ENCODE peak calls at places on chromosomes 11 and 22, in four cellular contexts. F, W, G and I are unnamed samples.

GRCh38 chr11:110296226-110297081 is at the start of gene RDX:
- DNase-seq in F (peak), W (peak), G (peak), I (peak)

GRCh38 chr11:66363805-66364535 is 7.6 kb downstream of the SLC29A2 start:
- DNase-seq in F (peak), W (peak), G (no peak), I (no peak)

GRCh38 chr22:23984430-23984829 is 4.5 kb downstream of the GSTT2 start:
- DNase-seq in F (no peak), W (no peak), G (peak), I (no peak)

GRCh38 chr11:36312593-36312990 is 16.5 kb downstream of the PRR5L start:
- DNase-seq in F (no peak), W (no peak), G (peak), I (no peak)

GRCh38 chr11:97454988-97455387 is 1065.2 kb downstream of the JRKL start:
- DNase-seq in F (no peak), W (no peak), G (no peak), I (no peak)

GRCh38 chr22:44329179-44329796 is 16.5 kb upstream of the SHISAL1 start:
- DNase-seq in F (no peak), W (no peak), G (no peak), I (no peak)

GRCh38 chr11:34086554-34087278 is 18.7 kb upstream of the NAT10 start:
- DNase-seq in F (no peak), W (no peak), G (no peak), I (no peak)

GRCh38 chr22:23242473-23243001 is 62.2 kb downstream of the BCR start:
- DNase-seq in F (no peak), W (no peak), G (no peak), I (no peak)

GRCh38 chr11:77201991-77202841 is 74.2 kb downstream of the MYO7A start:
- DNase-seq in F (no peak), W (no peak), G (no peak), I (peak)

GRCh38 chr11:129992161-129992944 is 10.3 kb downstream of the PRDM10 start:
- DNase-seq in F (no peak), W (peak), G (peak), I (no peak)

GRCh38 chr11:118672865-118673264 is 6.6 kb downstream of the TREH start:
- DNase-seq in F (no peak), W (no peak), G (no peak), I (no peak)

GRCh38 chr11:57781529-57781943 is 19.9 kb downstream of the CTNND1 start:
- DNase-seq in F (no peak), W (peak), G (no peak), I (no peak)

GRCh38 chr11:34208266-34209135 is 103.1 kb downstream of the NAT10 start:
- DNase-seq in F (no peak), W (no peak), G (no peak), I (no peak)

GRCh38 chr22:27970596-27971220 is 51.7 kb upstream of the PITPNB start:
- DNase-seq in F (no peak), W (no peak), G (no peak), I (no peak)

GRCh38 chr11:105636496-105636895 is 26.6 kb downstream of the GRIA4 start:
- DNase-seq in F (no peak), W (no peak), G (no peak), I (no peak)

GRCh38 chr11:69172674-69173073 is 16.9 kb downstream of the SMIM38 start:
- DNase-seq in F (no peak), W (no peak), G (no peak), I (no peak)

GRCh38 chr22:31866918-31867317 is 77.4 kb upstream of the YWHAH start:
- DNase-seq in F (no peak), W (no peak), G (no peak), I (no peak)

GRCh38 chr22:49963647-49964026 is 3.1 kb downstream of the PIM3 start:
- DNase-seq in F (peak), W (peak), G (no peak), I (no peak)

GRCh38 chr11:34754171-34754823 is 133.4 kb downstream of the EHF start:
- DNase-seq in F (no peak), W (no peak), G (no peak), I (no peak)

GRCh38 chr22:22710719-22711531 is 66.5 kb downstream of the GGTLC2 start:
- DNase-seq in F (peak), W (peak), G (no peak), I (peak)

GRCh38 chr11:41431784-41432183 is 27.7 kb downstream of the LRRC4C start:
- DNase-seq in F (no peak), W (no peak), G (no peak), I (no peak)
- TF ChIP-seq CTCF in F (no peak), W (peak), G (no peak), I (peak)

GRCh38 chr22:47282851-47283250 is 520.4 kb downstream of the TBC1D22A start:
- DNase-seq in F (no peak), W (no peak), G (no peak), I (no peak)

GRCh38 chr22:47282366-47282765 is 519.9 kb downstream of the TBC1D22A start:
- DNase-seq in F (no peak), W (no peak), G (no peak), I (no peak)

GRCh38 chr22:47284360-47284759 is 521.9 kb downstream of the TBC1D22A start:
- DNase-seq in F (no peak), W (no peak), G (no peak), I (no peak)

GRCh38 chr22:47284822-47285221 is 522.4 kb downstream of the TBC1D22A start:
- DNase-seq in F (no peak), W (no peak), G (no peak), I (no peak)

DNA sequence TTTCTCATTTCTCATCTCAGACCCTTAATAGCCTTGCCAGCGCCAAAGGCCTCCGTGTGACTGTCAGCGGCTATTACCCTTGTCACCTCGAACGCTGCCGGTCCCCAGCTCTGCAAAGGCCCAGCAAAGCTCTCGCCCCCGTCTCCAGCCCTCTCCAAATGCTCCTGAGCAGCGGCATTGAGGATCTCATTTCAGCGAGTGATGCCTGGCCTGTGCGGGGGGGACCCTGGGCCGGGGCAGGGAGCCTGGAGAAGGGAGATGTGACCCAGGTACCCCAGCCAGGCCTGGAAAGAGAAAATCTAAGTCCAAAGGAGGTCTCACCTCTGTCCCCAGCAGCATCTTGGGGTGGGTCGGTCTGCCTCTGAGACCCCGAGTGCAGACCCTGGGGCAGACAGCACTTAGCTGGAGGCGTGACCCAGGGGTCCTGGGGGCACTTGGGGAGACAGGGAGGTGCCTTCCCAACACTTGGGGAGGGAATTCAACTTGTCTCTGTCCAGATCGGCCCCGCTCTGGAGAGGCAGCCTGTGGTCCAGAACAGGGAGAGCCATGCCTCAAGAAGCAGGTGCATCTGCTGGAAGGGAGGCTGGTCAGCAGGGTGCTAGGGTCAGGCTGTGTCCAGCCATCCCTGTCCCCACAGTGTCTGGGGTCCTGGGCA is 521.3 kb downstream of the TBC1D22A start:
- DNase-seq in F (no peak), W (no peak), G (no peak), I (no peak)
- TF ChIP-seq CTCF in F (no peak), W (no peak), G (no peak), I (no peak)

DNA sequence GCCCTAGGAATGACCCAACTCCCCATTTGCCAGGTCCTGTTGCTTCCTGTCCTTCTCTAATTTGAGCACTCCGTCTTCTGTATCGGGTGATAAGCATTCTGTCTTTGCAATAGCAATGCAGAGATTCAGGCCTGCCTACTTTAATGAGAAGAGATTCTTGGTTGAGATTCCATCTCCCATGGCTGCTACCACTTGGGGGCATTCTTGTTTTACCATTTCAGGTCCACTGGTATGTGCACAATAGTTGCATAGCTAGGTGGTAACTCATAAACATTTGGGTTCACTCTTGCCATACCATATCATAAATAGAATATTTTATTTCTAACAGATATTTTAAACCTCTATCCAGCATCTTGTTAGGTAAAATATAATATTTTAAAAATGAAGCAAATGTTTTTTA is 34.4 kb upstream of the CALCB start:
- DNase-seq in F (no peak), W (no peak), G (no peak), I (no peak)
- TF ChIP-seq CTCF in F (no peak), W (no peak), G (peak), I (peak)

DNA sequence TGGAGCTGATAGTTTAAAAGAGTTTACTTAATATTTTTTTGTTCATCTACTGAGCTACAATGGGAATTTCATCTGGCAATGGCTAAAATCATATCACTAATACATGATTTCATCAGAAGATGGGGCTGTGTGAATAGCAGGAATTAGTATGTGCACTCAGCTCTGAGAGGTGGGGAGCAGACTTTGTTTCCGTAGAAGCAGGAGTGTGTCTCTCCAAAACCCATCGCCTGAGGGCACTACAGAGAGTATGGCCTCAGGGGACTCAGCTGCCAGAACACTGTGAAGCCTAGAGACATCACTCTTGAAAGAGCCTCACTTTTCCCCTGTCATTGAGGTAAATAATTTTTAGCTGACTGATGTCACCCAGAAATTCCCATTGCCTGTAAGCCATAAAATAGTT is 261.4 kb upstream of the ISX start:
- DNase-seq in F (no peak), W (no peak), G (no peak), I (no peak)
- TF ChIP-seq CTCF in F (no peak), W (no peak), G (no peak), I (no peak)